ENCODE peak calls at places on chromosomes 11 and 22, in nine cellular contexts. C is AG10803; I is aorta; B is NCI-H187; S is EL; E is foreskin keratinocyte; A is activated CD4-positive, alpha-beta T cell treated with anti-CD3 and anti-CD28 coated beads for 24 hours; K is neural crest cell; J is iris pigment epithelial cell. V is an unnamed sample.

GRCh38 chr22:40668611-40669390 is 10.5 kb upstream of the MCHR1 start:
- DNase-seq in S (peak), B (no peak), E (peak), J (peak), I (no peak), K (no peak), A (no peak), C (peak), V (peak)

GRCh38 chr11:64570341-64570740 is 20.7 kb upstream of the SLC22A12 start:
- DNase-seq in J (no peak), S (no peak), E (no peak), B (no peak), C (no peak), K (no peak), I (no peak), A (no peak), V (no peak)

GRCh38 chr11:19259487-19260345 is 19.0 kb upstream of the E2F8 start:
- DNase-seq in A (peak), I (peak), J (peak), B (no peak), E (no peak), K (peak), S (peak), C (peak), V (peak)

GRCh38 chr22:43999378-43999777 is 24.7 kb upstream of the PARVB start:
- DNase-seq in J (no peak), C (no peak), A (no peak), K (no peak), B (no peak), S (no peak), I (no peak), E (no peak), V (no peak)

GRCh38 chr11:128471138-128471661 is 116.2 kb downstream of the ETS1 start:
- DNase-seq in K (no peak), C (no peak), S (no peak), I (no peak), A (no peak), E (no peak), J (no peak), B (no peak), V (no peak)

GRCh38 chr11:72331761-72332160 is 87.8 kb upstream of the PHOX2A start:
- DNase-seq in A (no peak), I (no peak), J (no peak), C (no peak), B (no peak), E (no peak), S (no peak), K (no peak), V (no peak)

GRCh38 chr22:47053865-47054185 is 291.4 kb downstream of the TBC1D22A start:
- DNase-seq in B (no peak), I (no peak), A (no peak), K (no peak), J (peak), E (no peak), S (peak), C (peak), V (no peak)

GRCh38 chr11:128289048-128289447 is 298.3 kb downstream of the ETS1 start:
- DNase-seq in J (no peak), S (no peak), E (no peak), C (no peak), I (no peak), B (no peak), K (no peak), A (no peak), V (no peak)

GRCh38 chr11:5689551-5689983 is at the start of gene TRIM22:
- DNase-seq in S (peak), E (peak), I (peak), A (peak), K (no peak), B (no peak), C (peak), J (peak), V (no peak)

GRCh38 chr11:2530131-2530854 is 85.5 kb downstream of the KCNQ1 start:
- DNase-seq in C (no peak), K (no peak), B (no peak), J (no peak), E (no peak), I (peak), A (no peak), S (no peak), V (no peak)

GRCh38 chr22:46609175-46609690 is 11.0 kb upstream of the GRAMD4 start:
- DNase-seq in A (no peak), E (no peak), B (no peak), J (no peak), S (no peak), K (no peak), I (no peak), C (no peak), V (no peak)

GRCh38 chr22:42801537-42802165 is 55.4 kb downstream of the ARFGAP3 start:
- DNase-seq in J (no peak), K (no peak), I (no peak), C (no peak), S (no peak), A (no peak), E (no peak), B (no peak), V (no peak)

GRCh38 chr11:83871013-83871412 is 584.8 kb upstream of the CCDC90B start:
- DNase-seq in A (no peak), I (no peak), S (no peak), C (no peak), B (no peak), E (no peak), K (no peak), J (no peak), V (no peak)

GRCh38 chr22:50297510-50298265 is 9.8 kb downstream of the PLXNB2 start:
- DNase-seq in A (no peak), J (no peak), E (no peak), S (no peak), B (no peak), K (no peak), I (no peak), C (no peak), V (no peak)

GRCh38 chr11:19633276-19633675 is 79.4 kb upstream of the NAV2 start:
- DNase-seq in J (peak), S (no peak), C (peak), I (peak), E (no peak), K (no peak), A (no peak), B (no peak), V (no peak)

GRCh38 chr22:37157516-37158289 is 8.0 kb upstream of the IL2RB start:
- DNase-seq in K (no peak), A (no peak), C (peak), J (peak), I (no peak), S (peak), B (no peak), E (no peak), V (no peak)

GRCh38 chr11:68321293-68322030 is 9.1 kb downstream of the LRP5 start:
- DNase-seq in J (no peak), B (no peak), K (no peak), S (no peak), I (no peak), A (no peak), E (no peak), C (no peak), V (no peak)

GRCh38 chr22:32574957-32575893 is 100.6 kb downstream of the FBXO7 start:
- DNase-seq in S (no peak), J (no peak), E (no peak), C (no peak), K (no peak), A (no peak), I (no peak), B (peak), V (no peak)

GRCh38 chr11:10432971-10433370 is 22.1 kb upstream of the AMPD3 start:
- DNase-seq in I (no peak), E (no peak), J (no peak), K (no peak), S (no peak), A (no peak), B (no peak), C (no peak), V (no peak)

GRCh38 chr11:61507012-61507768 is 1.4 kb upstream of the LRRC10B start:
- DNase-seq in B (no peak), C (no peak), J (no peak), K (no peak), S (no peak), E (no peak), I (no peak), A (no peak), V (no peak)

GRCh38 chr11:21811572-21811971 is 381.3 kb upstream of the ANO5 start:
- DNase-seq in B (no peak), J (no peak), K (no peak), I (no peak), C (no peak), A (no peak), S (no peak), E (no peak), V (no peak)

V was measured in A549.